ENCODE peak calls at places on chromosomes 4 and X, in six cellular contexts. M, Y, Q, E, R and C are unnamed samples.

GRCh38 chr4:137768881-137769280 is 236.6 kb upstream of the PCDH18 start:
- DNase-seq in M (no peak), Y (no peak), Q (no peak), E (no peak), R (no peak), C (no peak)

GRCh38 chrX:40273356-40274050 is 175.7 kb upstream of the BCOR start:
- DNase-seq in M (peak), Y (no peak), Q (peak), E (peak), R (no peak), C (no peak)

GRCh38 chrX:24846551-24847170 is 152.9 kb downstream of the POLA1 start:
- DNase-seq in M (peak), Y (no peak), Q (no peak), E (no peak), R (no peak), C (peak)

GRCh38 chr4:41590591-41590990 is 52.6 kb downstream of the LIMCH1 start:
- DNase-seq in M (no peak), Y (no peak), Q (no peak), E (no peak), R (no peak), C (no peak)

GRCh38 chr4:81432825-81433224 is 38.9 kb downstream of the RASGEF1B start:
- DNase-seq in M (no peak), Y (no peak), Q (no peak), E (no peak), R (no peak), C (no peak)

GRCh38 chr4:78644744-78645330 is 93.3 kb downstream of the ANXA3 start:
- DNase-seq in M (peak), Y (peak), Q (peak), E (no peak), R (peak), C (peak)

GRCh38 chr4:135353008-135353407 is 1151.4 kb upstream of the PABPC4L start:
- DNase-seq in M (no peak), Y (no peak), Q (no peak), E (no peak), R (no peak), C (no peak)

GRCh38 chr4:57190651-57191481 is 80.7 kb upstream of the IGFBP7 start:
- DNase-seq in M (peak), Y (peak), Q (peak), E (no peak), R (peak), C (peak)

GRCh38 chrX:9729161-9729885 is 36.3 kb downstream of the GPR143 start:
- DNase-seq in M (no peak), Y (no peak), Q (no peak), E (no peak), R (no peak), C (peak)

GRCh38 chrX:72142094-72142843 is 10.6 kb upstream of the RTL5 start:
- DNase-seq in M (peak), Y (no peak), Q (no peak), E (no peak), R (no peak), C (no peak)

GRCh38 chr4:173489514-173489913 is 40.5 kb downstream of the HAND2 start:
- DNase-seq in M (peak), Y (no peak), Q (no peak), E (no peak), R (no peak), C (peak)

GRCh38 chr4:77787969-77788368 is 31.2 kb downstream of the CNOT6L start:
- DNase-seq in M (no peak), Y (no peak), Q (no peak), E (no peak), R (no peak), C (no peak)

GRCh38 chr4:98314791-98315565 is 53.8 kb downstream of the RAP1GDS1 start:
- DNase-seq in M (peak), Y (no peak), Q (no peak), E (no peak), R (no peak), C (peak)

GRCh38 chr4:184548651-184549341 is 74.4 kb upstream of the IRF2 start:
- DNase-seq in M (no peak), Y (peak), Q (no peak), E (no peak), R (no peak), C (no peak)

GRCh38 chrX:118570209-118570608 is 74.6 kb downstream of the DOCK11 start:
- DNase-seq in M (no peak), Y (no peak), Q (no peak), E (no peak), R (no peak), C (no peak)

GRCh38 chrX:65924938-65925507 is 114.9 kb downstream of the VSIG4 start:
- DNase-seq in M (no peak), Y (no peak), Q (peak), E (no peak), R (no peak), C (no peak)

GRCh38 chr4:157075401-157075800 is 549 bp upstream of the GLRB start:
- DNase-seq in M (no peak), Y (no peak), Q (no peak), E (no peak), R (no peak), C (no peak)

GRCh38 chrX:77444075-77444474 is 3.1 kb upstream of the FGF16 start:
- DNase-seq in M (no peak), Y (no peak), Q (no peak), E (no peak), R (no peak), C (no peak)

GRCh38 chrX:138128025-138128671 is 562.2 kb downstream of the ZIC3 start:
- DNase-seq in M (peak), Y (peak), Q (peak), E (no peak), R (peak), C (peak)

GRCh38 chrX:100368167-100368566 is 41.9 kb downstream of the PCDH19 start:
- DNase-seq in M (no peak), Y (peak), Q (no peak), E (no peak), R (peak), C (peak)

GRCh38 chr4:84024405-84024804 is 474.7 kb downstream of the NKX6-1 start:
- DNase-seq in M (no peak), Y (peak), Q (no peak), E (no peak), R (no peak), C (no peak)

GRCh38 chrX:39705299-39705698 is 392.5 kb downstream of the BCOR start:
- DNase-seq in M (peak), Y (peak), Q (no peak), E (peak), R (peak), C (peak)

GRCh38 chr4:101730291-101731117 is 60.0 kb upstream of the BANK1 start:
- DNase-seq in M (peak), Y (peak), Q (peak), E (peak), R (peak), C (peak)

GRCh38 chr4:87399148-87399547 is 8.2 kb upstream of the HSD17B11 start:
- DNase-seq in M (no peak), Y (peak), Q (no peak), E (no peak), R (no peak), C (peak)

GRCh38 chr4:59553063-59553738 is 1646.9 kb upstream of the ADGRL3 start:
- DNase-seq in M (peak), Y (no peak), Q (no peak), E (no peak), R (no peak), C (peak)

GRCh38 chrX:134423606-134424005 is 36.4 kb upstream of the HPRT1 start:
- DNase-seq in M (peak), Y (no peak), Q (peak), E (no peak), R (no peak), C (peak)

GRCh38 chrX:8607326-8607725 is 124.6 kb downstream of the ANOS1 start:
- DNase-seq in M (peak), Y (no peak), Q (no peak), E (no peak), R (no peak), C (peak)

GRCh38 chrX:154534526-154535322 is 11.9 kb downstream of the G6PD start:
- DNase-seq in M (peak), Y (peak), Q (peak), E (peak), R (peak), C (peak)

GRCh38 chr4:101419324-101420135 is 72.2 kb upstream of the PPP3CA start:
- DNase-seq in M (peak), Y (no peak), Q (no peak), E (no peak), R (no peak), C (no peak)

GRCh38 chr4:124642846-124643245 is 69.7 kb downstream of the ANKRD50 start:
- DNase-seq in M (no peak), Y (no peak), Q (no peak), E (no peak), R (no peak), C (no peak)

GRCh38 chr4:69759189-69759604 is 1.2 kb downstream of the SULT1B1 start:
- DNase-seq in M (no peak), Y (no peak), Q (no peak), E (no peak), R (no peak), C (peak)

GRCh38 chrX:69116077-69116476 is 49.2 kb downstream of the PJA1 start:
- DNase-seq in M (no peak), Y (no peak), Q (no peak), E (no peak), R (no peak), C (no peak)

GRCh38 chrX:121389976-121390709 is 342.7 kb downstream of the GLUD2 start:
- DNase-seq in M (peak), Y (no peak), Q (no peak), E (no peak), R (peak), C (peak)

GRCh38 chr4:177728361-177729152 is 286.3 kb upstream of the AGA start:
- DNase-seq in M (peak), Y (no peak), Q (no peak), E (no peak), R (peak), C (peak)

DNA sequence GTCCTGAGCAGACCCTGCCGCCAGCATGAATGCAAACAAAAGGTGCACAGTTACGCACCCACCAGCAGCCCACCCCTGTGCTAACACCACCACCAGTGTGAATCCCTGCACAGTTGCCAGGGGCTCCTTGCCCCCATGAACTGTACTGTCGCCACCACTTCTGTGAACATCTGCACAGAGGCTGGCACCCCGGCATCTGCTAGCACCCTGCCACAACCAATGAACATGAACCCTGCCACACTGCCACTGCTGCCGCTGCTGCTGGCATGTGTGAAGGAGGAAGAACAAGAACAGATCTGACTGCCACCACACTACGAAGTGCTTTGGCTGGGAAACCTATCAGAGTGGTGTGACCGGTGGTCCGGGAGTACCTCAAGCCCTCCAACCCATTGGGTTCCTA is 261.3 kb downstream of the PARM1 start:
- DNase-seq in M (no peak), Y (no peak), Q (no peak), E (peak), R (no peak), C (no peak)
- H3K4me3 ChIP-seq in M (no peak), Y (no peak), Q (no peak), E (no peak), R (no peak), C (no peak)

DNA sequence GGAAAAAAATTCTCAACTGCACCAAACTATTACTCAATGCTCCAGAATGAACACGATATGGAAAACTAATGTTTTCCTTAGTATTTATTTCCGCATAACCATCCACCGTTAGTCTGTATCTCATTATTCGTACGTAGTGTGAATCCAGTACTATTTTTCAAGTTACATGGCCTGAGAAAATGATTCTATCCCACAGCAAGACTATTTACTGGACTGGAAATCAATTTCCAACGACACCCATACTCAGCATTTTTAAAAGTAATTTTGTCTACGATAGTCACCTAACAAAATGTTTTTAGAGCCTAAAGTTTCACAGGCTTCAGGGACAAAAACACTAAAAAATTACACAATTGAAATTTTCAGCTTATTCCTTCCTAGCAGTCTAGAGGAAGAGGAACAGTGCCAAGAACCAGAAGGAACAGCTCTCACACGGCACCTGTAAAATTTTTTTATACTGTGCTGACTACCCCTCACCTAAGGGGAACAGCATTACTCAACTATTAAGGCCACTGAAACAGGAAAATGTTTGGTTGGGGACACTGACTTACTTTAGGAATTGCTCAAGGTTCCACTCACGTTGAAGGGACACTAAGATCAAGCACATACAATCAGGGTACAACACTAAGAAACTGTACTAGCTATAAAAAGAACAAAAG is 9.6 kb downstream of the UBE2D3 start:
- DNase-seq in M (no peak), Y (no peak), Q (no peak), E (no peak), R (no peak), C (no peak)
- H3K9ac ChIP-seq in M (no peak), Y (no peak), Q (no peak), E (no peak), R (no peak), C (no peak)

DNA sequence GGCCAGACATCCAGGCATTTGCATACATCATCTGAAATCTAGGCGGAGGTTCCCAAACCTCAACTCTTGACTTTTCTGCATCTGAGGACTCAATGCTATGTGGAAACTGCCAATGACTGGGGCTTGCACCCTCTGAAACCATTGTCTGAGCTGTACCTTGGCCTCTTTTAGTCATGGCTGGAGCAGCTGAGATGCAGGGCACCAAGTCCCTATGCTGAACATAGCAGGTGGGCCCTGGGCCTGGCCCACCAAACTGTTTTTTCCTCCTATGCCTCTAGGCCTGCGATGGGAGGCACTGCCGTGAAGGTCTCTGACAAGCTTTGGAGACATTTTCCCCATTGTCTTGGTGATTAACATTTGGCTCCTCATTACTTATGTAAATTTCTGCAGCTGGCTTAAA is 22.7 kb downstream of the PBDC1 start:
- DNase-seq in M (no peak), Y (no peak), Q (no peak), E (no peak), R (no peak), C (no peak)
- H3K4me3 ChIP-seq in M (no peak), Y (no peak), Q (no peak), E (no peak), R (no peak), C (no peak)

DNA sequence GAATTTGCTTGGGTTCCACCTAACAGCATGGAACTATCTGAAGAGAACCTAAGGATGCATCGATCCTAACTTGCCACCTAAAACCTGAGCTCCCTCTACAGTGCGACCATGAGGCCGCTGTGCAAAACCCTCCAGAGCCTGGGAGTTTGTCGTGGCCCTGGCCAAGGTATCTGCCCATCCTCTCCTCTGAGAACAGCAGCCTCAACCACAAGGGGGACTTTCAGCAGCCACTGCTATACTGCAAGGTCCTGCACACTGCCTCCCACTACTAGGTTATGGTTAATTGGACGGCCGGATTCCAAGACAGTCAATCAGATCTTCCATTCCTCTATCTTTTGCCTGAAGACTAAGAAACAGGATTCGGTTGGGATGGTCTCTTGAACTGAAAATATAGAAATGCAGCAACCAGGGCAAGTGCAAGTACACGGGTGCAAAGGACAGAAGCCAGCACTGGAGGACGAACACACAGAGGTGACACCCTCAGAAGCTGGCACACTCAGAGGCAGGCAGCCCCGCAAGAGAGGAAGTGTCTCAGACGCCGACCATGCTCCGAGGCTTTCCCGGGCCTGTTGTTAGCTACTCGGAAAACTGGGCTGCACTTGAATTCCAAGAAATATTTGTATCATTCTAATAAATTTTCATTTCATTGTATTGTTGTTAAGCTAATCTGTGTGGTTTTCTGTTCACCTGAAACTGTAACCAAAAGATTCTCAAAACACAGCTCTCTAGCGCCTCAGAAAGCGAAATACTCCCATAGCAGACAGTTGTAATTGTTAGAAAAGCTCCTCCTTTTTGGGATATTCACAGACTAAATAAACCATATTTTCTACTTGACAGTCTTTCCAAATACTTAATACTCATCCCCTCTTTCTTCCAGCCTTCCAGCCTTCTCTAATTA is 63.3 kb downstream of the AFAP1 start:
- DNase-seq in M (peak), Y (peak), Q (no peak), E (no peak), R (no peak), C (peak)
- H3K9ac ChIP-seq in M (no peak), Y (no peak), Q (no peak), E (no peak), R (no peak), C (peak)

GRCh38 chrX:109709129-109709631 is 23.9 kb downstream of the ACSL4 start:
- DNase-seq in M (peak), Y (no peak), Q (no peak), E (no peak), R (peak), C (peak)
- H3K4me3 ChIP-seq in M (no peak), Y (no peak), Q (no peak), E (no peak), R (no peak), C (peak)

DNA sequence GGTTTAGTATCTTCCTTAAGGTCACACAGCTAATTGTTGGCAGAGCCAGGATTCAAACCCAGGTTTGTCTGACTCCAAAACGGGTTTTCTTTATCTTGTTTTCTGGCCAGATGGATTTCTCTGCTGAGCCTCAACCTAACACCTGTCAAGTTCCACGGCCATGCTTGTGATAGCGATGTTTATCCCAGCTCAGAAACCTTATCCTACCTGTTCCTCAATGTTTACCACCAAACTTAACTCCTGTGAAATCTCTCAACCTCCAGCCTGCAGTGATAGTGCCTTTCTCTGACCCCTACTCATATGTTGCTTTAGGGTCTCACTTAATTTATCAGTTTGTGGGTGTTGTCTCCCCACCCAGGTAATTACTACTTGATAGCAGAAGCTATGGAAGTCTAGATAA is 246.0 kb downstream of the DCTD start:
- DNase-seq in M (no peak), Y (peak), Q (no peak), E (no peak), R (no peak), C (no peak)
- H3K9ac ChIP-seq in M (no peak), Y (no peak), Q (no peak), E (no peak), R (no peak), C (no peak)

GRCh38 chr4:791201-791865 is 34.6 kb downstream of the CPLX1 start:
- DNase-seq in M (no peak), Y (peak), Q (no peak), E (peak), R (no peak), C (no peak)
- H3K4me3 ChIP-seq in M (no peak), Y (no peak), Q (no peak), E (no peak), R (no peak), C (no peak)